ENCODE peak calls at places on chromosome 1, in seven cellular contexts. A is activated T-cell treated with anti-CD3 and anti-CD28 coated beads, Interleukin-2, amount 50 U/mL, for 1 hour; V is left lung; D is NCI-H748 treated with DMSO at 0.1 percent for 48 hours; P is ecto neural progenitor cell; Y is cardiac muscle cell; S is mucosa of gallbladder. U is an unnamed sample.

GRCh38 chr1:112337028-112337531 is 58.9 kb upstream of the CTTNBP2NL start:
- DNase-seq in S (no peak), P (no peak), A (no peak), D (peak), V (peak), Y (peak), U (peak)

GRCh38 chr1:168629466-168629865 is 53.1 kb downstream of the XCL1 start:
- DNase-seq in P (no peak), Y (no peak), D (no peak), S (no peak), V (no peak), A (no peak), U (no peak)

GRCh38 chr1:68213843-68214242 is 18.5 kb downstream of the WLS start:
- DNase-seq in P (no peak), S (peak), Y (peak), D (no peak), A (no peak), V (peak), U (peak)

GRCh38 chr1:38261574-38261973 is 215.0 kb upstream of the POU3F1 start:
- DNase-seq in S (no peak), P (no peak), V (no peak), Y (no peak), A (no peak), D (no peak), U (no peak)

GRCh38 chr1:231387770-231388669 is 34.1 kb downstream of the EGLN1 start:
- DNase-seq in Y (no peak), A (no peak), S (no peak), V (no peak), P (no peak), D (no peak), U (peak)

GRCh38 chr1:156502396-156502748 is 1.8 kb upstream of the MEF2D start:
- DNase-seq in Y (no peak), V (peak), P (no peak), A (no peak), S (no peak), D (no peak), U (no peak)

GRCh38 chr1:27455166-27455811 is 34.7 kb downstream of the WASF2 start:
- DNase-seq in S (peak), A (no peak), V (no peak), D (no peak), P (no peak), Y (no peak), U (no peak)

GRCh38 chr1:11132571-11133293 is 33.1 kb upstream of the EXOSC10 start:
- DNase-seq in D (no peak), A (no peak), V (no peak), Y (no peak), P (no peak), S (no peak), U (no peak)

GRCh38 chr1:119285482-119285881 is 83.1 kb upstream of the HAO2 start:
- DNase-seq in A (no peak), D (no peak), V (no peak), S (no peak), Y (no peak), P (no peak), U (peak)

GRCh38 chr1:227780101-227781044 is 35.1 kb upstream of the PRSS38 start:
- DNase-seq in Y (no peak), D (no peak), S (no peak), A (no peak), V (no peak), P (peak), U (no peak)

GRCh38 chr1:38923607-38924006 is 18.0 kb downstream of the RHBDL2 start:
- DNase-seq in Y (no peak), A (no peak), P (no peak), V (no peak), D (no peak), S (no peak), U (no peak)

GRCh38 chr1:230277201-230277771 is 148.8 kb downstream of the PGBD5 start:
- DNase-seq in Y (no peak), P (peak), A (no peak), D (no peak), S (no peak), V (no peak), U (no peak)

GRCh38 chr1:165257969-165258459 is 98.5 kb downstream of the LMX1A start:
- DNase-seq in Y (peak), A (no peak), S (peak), V (no peak), P (peak), D (peak), U (peak)

GRCh38 chr1:77120950-77121349 is 98.3 kb downstream of the PIGK start:
- DNase-seq in S (no peak), D (no peak), Y (no peak), V (no peak), A (no peak), P (no peak), U (no peak)

GRCh38 chr1:173294853-173295252 is 87.7 kb upstream of the TNFSF4 start:
- DNase-seq in Y (no peak), S (no peak), P (no peak), D (no peak), V (no peak), A (no peak), U (peak)

GRCh38 chr1:36326499-36326898 is 3.1 kb upstream of the EVA1B start:
- DNase-seq in Y (no peak), V (no peak), S (no peak), D (no peak), P (no peak), A (no peak), U (no peak)

GRCh38 chr1:219710529-219711194 is 97.8 kb upstream of the ZC3H11B start:
- DNase-seq in S (no peak), P (no peak), V (no peak), A (no peak), Y (no peak), D (no peak), U (peak)

GRCh38 chr1:27527223-27527856 is 37.4 kb upstream of the WASF2 start:
- DNase-seq in S (peak), V (peak), Y (peak), A (peak), D (peak), P (peak), U (peak)

GRCh38 chr1:58513956-58514355 is 32.6 kb downstream of the OMA1 start:
- DNase-seq in P (no peak), V (no peak), A (no peak), D (no peak), S (no peak), Y (no peak), U (no peak)

GRCh38 chr1:228018961-228019721 is 12.3 kb downstream of the WNT3A start:
- DNase-seq in S (no peak), D (no peak), A (peak), Y (no peak), V (peak), P (peak), U (no peak)

GRCh38 chr1:185565314-185565713 is 168.9 kb upstream of the HMCN1 start:
- DNase-seq in P (no peak), Y (peak), A (no peak), V (no peak), S (no peak), D (no peak), U (peak)

GRCh38 chr1:12708956-12709555 is 6.9 kb upstream of the AADACL3 start:
- DNase-seq in A (no peak), S (no peak), D (no peak), Y (no peak), V (no peak), P (no peak), U (peak)

GRCh38 chr1:206809504-206810084 is 37.3 kb upstream of the IL10 start:
- DNase-seq in A (no peak), P (no peak), V (no peak), S (peak), D (no peak), Y (peak), U (peak)

U was measured in AG10803.